ENCODE peak calls at places on chromosome 16, in five cellular contexts. P, Q, V, T and A are unnamed samples.

GRCh38 chr16:56950881-56951771 is 10.6 kb upstream of the CETP start:
- DNase-seq in T (peak; percentile 77), Q (peak; percentile 67), V (peak; percentile 16), P (peak; percentile 61), A (peak; percentile 91)

GRCh38 chr16:85557976-85558589 is 55.0 kb upstream of the GSE1 start:
- DNase-seq in P (no peak), V (peak; percentile 40), T (no peak), Q (peak; percentile 80), A (no peak)

GRCh38 chr16:57567691-57568090 is 25.2 kb downstream of the ADGRG5 start:
- DNase-seq in Q (no peak), T (no peak), P (no peak), V (no peak), A (no peak)

GRCh38 chr16:4371481-4372314 is at the start of gene VASN:
- DNase-seq in P (peak; percentile 59), Q (peak; percentile 93), T (peak; percentile 90), V (peak; percentile 44), A (peak; percentile 87)

GRCh38 chr16:5633845-5634440 is 536.3 kb upstream of the EEF2KMT start:
- DNase-seq in T (peak; percentile 77), P (peak; percentile 34), Q (peak; percentile 54), V (no peak), A (peak; percentile 82)

GRCh38 chr16:72099377-72099818 is 5.8 kb downstream of the DHX38 start:
- DNase-seq in P (peak; percentile 81), Q (peak; percentile 75), V (peak; percentile 45), T (peak; percentile 76), A (peak; percentile 90)

GRCh38 chr16:31129568-31130335 is 5.8 kb downstream of the PRSS8 start:
- DNase-seq in V (peak; percentile 19), Q (peak; percentile 16), T (no peak), P (no peak), A (no peak)

GRCh38 chr16:527015-527903 is at the start of gene CAPN15:
- DNase-seq in P (peak; percentile 76), T (peak; percentile 95), V (peak; percentile 86), Q (peak; percentile 96), A (peak; percentile 96)

GRCh38 chr16:19696312-19696711 is 21.7 kb downstream of the KNOP1 start:
- DNase-seq in Q (peak; percentile 63), V (peak; percentile 38), P (no peak), T (no peak), A (peak; percentile 23)

GRCh38 chr16:29663020-29663828 is at the start of gene SPN:
- DNase-seq in P (no peak), V (no peak), T (no peak), Q (no peak), A (no peak)

GRCh38 chr16:49280861-49281331 is 742 bp downstream of the CBLN1 start:
- DNase-seq in T (no peak), V (no peak), P (no peak), Q (no peak), A (no peak)

GRCh38 chr16:56354016-56354415 is 71.3 kb downstream of the AMFR start:
- DNase-seq in V (no peak), Q (no peak), P (no peak), T (no peak), A (no peak)

GRCh38 chr16:75088934-75089333 is 27.6 kb downstream of the LDHD start:
- DNase-seq in T (no peak), V (no peak), P (no peak), Q (no peak), A (no peak)

GRCh38 chr16:78566397-78567073 is 467.1 kb downstream of the WWOX start:
- DNase-seq in V (no peak), Q (no peak), P (no peak), T (no peak), A (no peak)

GRCh38 chr16:11224096-11224893 is 31.7 kb downstream of the SOCS1 start:
- DNase-seq in P (peak; percentile 55), V (no peak), T (peak; percentile 41), Q (no peak), A (peak; percentile 62)

GRCh38 chr16:84236671-84237070 is 3.1 kb downstream of the KCNG4 start:
- DNase-seq in P (no peak), T (no peak), V (no peak), Q (no peak), A (no peak)

GRCh38 chr16:24699151-24699723 is 30.2 kb upstream of the TNRC6A start:
- DNase-seq in T (no peak), Q (no peak), P (no peak), V (no peak), A (no peak)

GRCh38 chr16:50151744-50152143 is 1.4 kb upstream of the TENT4B start:
- DNase-seq in V (no peak), T (no peak), Q (no peak), P (no peak), A (no peak)

GRCh38 chr16:85114909-85115567 is 2.8 kb upstream of the CIBAR2 start:
- DNase-seq in Q (peak; percentile 90), T (peak; percentile 84), V (peak; percentile 61), P (peak; percentile 78), A (peak; percentile 87)

GRCh38 chr16:17313085-17313611 is 157.6 kb downstream of the XYLT1 start:
- DNase-seq in P (no peak), V (peak; percentile 35), T (no peak), Q (peak; percentile 78), A (no peak)

GRCh38 chr16:17312100-17312732 is 158.5 kb downstream of the XYLT1 start:
- DNase-seq in P (no peak), Q (peak; percentile 35), T (no peak), V (peak; percentile 65), A (no peak)

GRCh38 chr16:17311333-17312099 is 159.2 kb downstream of the XYLT1 start:
- DNase-seq in V (no peak), Q (no peak), T (no peak), P (no peak), A (no peak)

GRCh38 chr16:17316005-17316404 is 154.8 kb downstream of the XYLT1 start:
- DNase-seq in V (no peak), T (no peak), P (peak; percentile 25), Q (no peak), A (no peak)

DNA sequence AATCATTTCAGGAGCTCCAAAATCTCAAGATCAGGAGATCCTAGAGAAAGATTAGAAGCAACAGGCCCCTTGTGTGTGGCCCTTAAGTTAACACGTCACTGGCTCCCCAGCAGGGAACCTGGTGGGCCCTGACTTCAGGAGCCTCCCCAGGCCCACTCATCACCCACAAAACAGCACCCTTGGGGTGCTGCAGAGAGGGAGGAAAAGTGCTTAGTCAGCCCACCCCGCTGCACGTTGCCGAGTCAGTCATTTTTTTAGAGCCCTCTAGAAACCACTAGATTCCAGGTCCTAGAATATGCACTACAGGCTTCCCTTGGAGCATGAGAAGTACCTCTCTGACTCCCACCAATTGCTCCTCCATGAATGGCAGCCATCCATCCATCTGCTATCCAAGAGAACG is 156.6 kb downstream of the XYLT1 start:
- DNase-seq in Q (no peak), V (no peak), P (no peak), T (no peak), A (no peak)
- H3K27ac ChIP-seq in Q (peak overlapping the region; percentile 94), V (no peak overlapping the region), P (no peak overlapping the region), T (no peak overlapping the region), A (no peak overlapping the region)

DNA sequence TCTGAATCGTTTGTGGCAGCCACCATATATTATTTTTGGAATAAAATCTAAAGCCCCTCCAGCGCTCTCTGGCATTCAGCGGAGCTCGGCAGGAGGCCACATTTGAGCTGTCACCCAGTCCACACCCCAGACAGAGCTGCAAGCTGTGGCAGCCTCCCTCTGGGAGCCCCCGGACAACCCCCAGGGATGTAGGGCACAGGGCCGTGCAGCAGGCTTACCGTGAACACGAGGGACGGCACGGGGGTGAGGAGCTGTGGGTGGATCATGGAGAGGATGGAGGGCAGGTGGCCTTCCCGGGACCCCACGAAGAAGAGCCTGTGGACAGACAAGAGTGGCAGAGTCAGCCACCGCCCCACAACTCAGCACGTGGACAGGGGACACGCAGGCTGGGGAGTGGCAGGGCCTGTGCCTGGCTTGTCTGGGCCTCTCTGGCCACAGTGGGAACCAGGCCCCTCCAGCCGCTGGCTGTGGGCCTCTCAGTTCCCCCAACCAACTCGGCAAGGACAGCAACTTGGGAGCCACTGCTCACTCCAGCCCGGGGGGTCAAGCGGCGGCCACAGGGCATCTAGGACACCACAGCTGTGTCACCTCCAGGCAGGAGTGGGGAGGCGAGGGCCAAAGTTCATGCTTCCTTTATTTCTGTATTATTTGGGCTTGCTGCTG is 31.5 kb downstream of the SLC7A5 start:
- DNase-seq in T (no peak), P (no peak), Q (no peak), V (no peak), A (no peak)
- H3K4me1 ChIP-seq in T (peaks cover 10% of the 10 kb centered on the region), P (peaks cover 44% of the 10 kb centered on the region), Q (peaks cover 17% of the 10 kb centered on the region), V (peaks cover 13% of the 10 kb centered on the region), A (peaks cover 100% of the 10 kb centered on the region)

GRCh38 chr16:67922740-67923139 is 8.9 kb downstream of the CTRL start:
- DNase-seq in Q (no peak), V (no peak), T (no peak), P (no peak), A (peak; percentile 41)
- H4K20me1 ChIP-seq in Q (peaks cover 36% of the 10 kb centered on the region), V (peaks cover 2% of the 10 kb centered on the region), T (peaks cover 78% of the 10 kb centered on the region), P (no peaks in the 10 kb centered on the region), A (no peaks in the 10 kb centered on the region)

GRCh38 chr16:82331397-82331796 is 161.4 kb upstream of the MPHOSPH6 start:
- DNase-seq in Q (no peak), V (no peak), T (no peak), P (no peak), A (no peak)

GRCh38 chr16:82331974-82332750 is 162.1 kb upstream of the MPHOSPH6 start:
- DNase-seq in V (no peak), T (no peak), Q (no peak), P (peak; percentile 45), A (no peak)

GRCh38 chr16:82341146-82341669 is 171.2 kb upstream of the MPHOSPH6 start:
- DNase-seq in Q (no peak), P (no peak), V (no peak), T (no peak), A (no peak)

GRCh38 chr16:82340531-82340930 is 170.5 kb upstream of the MPHOSPH6 start:
- DNase-seq in V (no peak), Q (no peak), T (no peak), P (no peak), A (no peak)

DNA sequence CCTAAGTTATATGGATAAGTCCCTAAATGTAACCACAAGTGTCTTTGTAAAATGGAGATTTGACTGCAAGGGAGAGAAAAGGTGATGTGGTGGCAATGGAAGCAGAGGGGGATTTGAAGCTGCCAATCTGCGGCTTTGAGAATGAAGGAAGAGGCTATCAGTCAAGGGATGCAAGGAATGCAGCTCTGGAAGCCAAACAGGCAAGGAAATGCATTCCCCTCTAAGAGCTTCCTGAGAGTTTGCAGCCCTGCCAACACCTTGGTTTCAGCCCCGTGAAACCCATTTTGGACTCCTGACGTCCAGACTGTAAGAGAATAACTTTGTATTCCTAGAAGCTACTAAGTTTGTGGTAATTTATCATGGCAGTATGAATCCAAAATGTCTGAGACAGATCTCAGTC is 167.3 kb upstream of the MPHOSPH6 start:
- DNase-seq in Q (no peak), P (no peak), T (no peak), V (no peak), A (no peak)
- H3K27ac ChIP-seq in Q (no peak overlapping the region), P (no peak overlapping the region), T (no peak overlapping the region), V (no peak overlapping the region), A (no peak overlapping the region)